ENCODE peak calls at places on chromosome 3, in five cellular contexts. M, A, I, V and P are unnamed samples.

GRCh38 chr3:30567139-30567753 is 39.2 kb upstream of the TGFBR2 start:
- DNase-seq in M (no peak), A (no peak), I (no peak), V (no peak), P (peak; percentile 16)

GRCh38 chr3:68915973-68916372 is 16.4 kb downstream of the TAFA4 start:
- DNase-seq in M (no peak), A (no peak), I (no peak), V (no peak), P (no peak)

GRCh38 chr3:29695201-29695904 is 414.5 kb downstream of the RBMS3 start:
- DNase-seq in M (peak; percentile 17), A (no peak), I (peak; percentile 86), V (no peak), P (no peak)

GRCh38 chr3:134353171-134353825 is 20.9 kb downstream of the AMOTL2 start:
- DNase-seq in M (no peak), A (no peak), I (no peak), V (no peak), P (no peak)

GRCh38 chr3:47016934-47017435 is 37.5 kb downstream of the NBEAL2 start:
- DNase-seq in M (no peak), A (no peak), I (peak; percentile 90), V (no peak), P (no peak)

GRCh38 chr3:141878812-141879211 is 2.4 kb downstream of the ATP1B3 start:
- DNase-seq in M (no peak), A (no peak), I (peak; percentile 60), V (peak; percentile 34), P (no peak)

GRCh38 chr3:121736112-121736511 is 13.4 kb downstream of the GOLGB1 start:
- DNase-seq in M (no peak), A (no peak), I (peak; percentile 39), V (no peak), P (no peak)

GRCh38 chr3:103372031-103372430 is 937.2 kb downstream of the ZPLD1 start:
- DNase-seq in M (no peak), A (no peak), I (no peak), V (no peak), P (no peak)

GRCh38 chr3:187183210-187183862 is 13.9 kb upstream of the RTP1 start:
- DNase-seq in M (no peak), A (no peak), I (no peak), V (no peak), P (no peak)

GRCh38 chr3:149448331-149448831 is 26.1 kb upstream of the TM4SF4 start:
- DNase-seq in M (no peak), A (no peak), I (peak; percentile 78), V (no peak), P (no peak)

GRCh38 chr3:61522629-61523028 is 38.7 kb upstream of the PTPRG start:
- DNase-seq in M (no peak), A (no peak), I (no peak), V (no peak), P (no peak)

GRCh38 chr3:61521229-61521628 is 40.1 kb upstream of the PTPRG start:
- DNase-seq in M (no peak), A (no peak), I (no peak), V (no peak), P (no peak)

GRCh38 chr3:61522064-61522463 is 39.3 kb upstream of the PTPRG start:
- DNase-seq in M (no peak), A (no peak), I (no peak), V (no peak), P (no peak)

GRCh38 chr3:61518590-61518989 is 42.8 kb upstream of the PTPRG start:
- DNase-seq in M (no peak), A (no peak), I (no peak), V (no peak), P (no peak)
- TF ChIP-seq CTCF in M (no peak), A (no peak), I (no peak), V (no peak), P (no peak)

GRCh38 chr3:131363275-131363674 is 18.3 kb upstream of the NUDT16 start:
- DNase-seq in M (no peak), A (no peak), I (no peak), V (no peak), P (no peak)
- TF ChIP-seq USF2 in M (no peak), A (no peak), I (no peak), V (no peak), P (no peak)

GRCh38 chr3:192409838-192410683 is 317.3 kb downstream of the FGF12 start:
- DNase-seq in M (peak; percentile 45), A (peak; percentile 75), I (no peak), V (no peak), P (peak; percentile 34)
- TF ChIP-seq CTCF in M (peak; percentile 31), A (no peak), I (no peak), V (no peak), P (no peak)

DNA sequence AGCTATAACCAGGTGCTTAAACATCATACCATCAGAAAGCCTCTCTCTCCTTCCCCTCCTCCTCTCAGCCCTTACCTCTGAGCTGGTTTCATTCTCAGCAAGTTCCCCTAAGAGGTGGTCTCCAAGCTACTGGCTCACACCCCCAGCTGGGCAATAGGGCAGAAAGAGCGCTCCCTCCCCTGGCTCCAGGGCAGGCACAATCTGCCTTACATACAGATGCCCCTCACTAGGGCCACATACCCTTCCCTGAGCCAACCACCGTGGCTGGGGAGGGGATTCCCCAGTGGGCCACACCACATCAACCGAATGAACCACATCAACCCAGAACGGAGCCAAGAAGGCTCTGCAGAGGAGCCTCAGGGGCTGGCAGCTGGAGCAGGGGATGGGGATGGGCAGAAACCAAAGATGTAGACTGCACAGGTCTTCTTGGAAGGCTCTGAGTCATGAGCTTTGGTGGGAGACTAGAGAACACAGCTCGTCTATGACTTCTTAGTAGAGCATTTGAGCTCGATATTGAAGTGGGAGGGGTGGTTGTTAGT is 4.6 kb upstream of the FBLN2 start:
- DNase-seq in M (peak; percentile 38), A (no peak), I (peak; percentile 78), V (no peak), P (no peak)
- TF ChIP-seq USF2 in M (no peak), A (no peak), I (no peak), V (no peak), P (no peak)

DNA sequence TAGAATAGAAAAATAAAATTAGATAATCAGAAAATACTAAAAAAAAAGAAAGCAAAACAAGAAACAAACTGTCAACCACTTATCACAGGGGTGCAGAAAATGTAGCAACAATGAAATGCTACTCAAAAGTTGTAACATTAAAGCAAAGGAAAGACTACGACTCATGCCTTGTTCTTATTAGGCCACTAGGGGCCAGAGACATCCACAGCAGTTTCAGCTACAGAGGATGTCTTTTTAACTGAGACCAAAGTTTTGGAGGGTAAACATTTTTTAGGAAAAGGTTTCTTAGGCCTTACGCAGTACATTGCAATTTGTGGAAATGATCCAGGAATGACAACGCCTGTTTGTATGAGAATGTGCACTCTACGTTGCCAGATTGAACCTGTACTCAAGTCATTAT is 15.4 kb upstream of the CADM2 start:
- DNase-seq in M (no peak), A (no peak), I (no peak), V (peak; percentile 7), P (no peak)
- TF ChIP-seq CTCF in M (no peak), A (no peak), I (no peak), V (peak; percentile 34), P (peak; percentile 27)